ENCODE peak calls at places on chromosomes 13 and 19, in nine cellular contexts. V is OCI-LY7, R is left ventricle myocardium inferior, C is SK-N-SH, L is stomach, B is heart left ventricle, F is transverse colon, M is lung, O is small intestine. I is an unnamed sample.

GRCh38 chr19:17950310-17951150 is 16.4 kb upstream of the KCNN1 start:
- DNase-seq in C (no peak), R (peak; percentile 16), B (no peak), V (no peak), F (no peak), L (no peak), M (no peak), O (no peak), I (no peak)

GRCh38 chr19:30293051-30293785 is 79.0 kb upstream of the ZNF536 start:
- DNase-seq in B (no peak), R (no peak), F (no peak), L (no peak), C (no peak), M (no peak), O (no peak), V (no peak), I (no peak)

GRCh38 chr19:35090160-35090794 is 25.3 kb upstream of the FXYD3 start:
- DNase-seq in M (peak; percentile 68), O (peak; percentile 49), C (peak; percentile 90), V (peak; percentile 84), F (peak; percentile 58), L (peak; percentile 69), R (no peak), B (no peak), I (peak; percentile 68)

GRCh38 chr19:10114651-10115391 is 3.3 kb downstream of the P2RY11 start:
- DNase-seq in F (no peak), V (no peak), C (peak; percentile 43), O (no peak), B (no peak), M (no peak), R (no peak), L (no peak), I (no peak)

GRCh38 chr19:41355035-41355434 is 1.3 kb upstream of the TGFB1 start:
- DNase-seq in L (no peak), B (no peak), V (no peak), O (no peak), F (no peak), M (no peak), R (no peak), C (no peak), I (no peak)

GRCh38 chr13:68523838-68524424 is 1293.8 kb upstream of the PCDH9 start:
- DNase-seq in F (no peak), R (no peak), B (peak; percentile 56), O (no peak), C (no peak), V (no peak), L (no peak), M (no peak), I (no peak)

GRCh38 chr19:4518345-4519171 is at the start of gene PLIN4:
- DNase-seq in R (peak; percentile 85), L (peak; percentile 89), F (peak; percentile 60), O (no peak), C (no peak), M (no peak), B (peak; percentile 88), V (no peak), I (no peak)

GRCh38 chr13:113816925-113817859 is 46.7 kb downstream of the GAS6 start:
- DNase-seq in O (peak; percentile 83), V (peak; percentile 83), R (peak; percentile 88), B (peak; percentile 88), M (peak; percentile 83), C (peak; percentile 91), L (peak; percentile 97), F (peak; percentile 94), I (peak; percentile 90)

GRCh38 chr13:48188129-48188528 is 44.9 kb upstream of the ITM2B start:
- DNase-seq in B (no peak), V (no peak), F (no peak), L (no peak), M (no peak), R (no peak), O (no peak), C (no peak), I (no peak)

GRCh38 chr13:113550453-113550852 is 34.1 kb upstream of the TFDP1 start:
- DNase-seq in O (no peak), V (no peak), L (no peak), M (no peak), B (no peak), R (no peak), F (peak; percentile 0), C (no peak), I (peak; percentile 6)

GRCh38 chr13:48636550-48636949 is 17.2 kb upstream of the CYSLTR2 start:
- DNase-seq in R (no peak), C (no peak), V (no peak), O (no peak), M (no peak), F (no peak), B (no peak), L (no peak), I (no peak)

GRCh38 chr13:97976551-97977375 is 23.3 kb downstream of the IPO5 start:
- DNase-seq in L (no peak), R (no peak), M (no peak), C (peak; percentile 75), V (peak; percentile 8), B (peak; percentile 64), O (no peak), F (peak; percentile 16), I (peak; percentile 24)

GRCh38 chr19:19151418-19151817 is 13.1 kb upstream of the TMEM161A start:
- DNase-seq in L (no peak), B (no peak), F (peak; percentile 45), R (no peak), V (no peak), O (no peak), C (no peak), M (no peak), I (no peak)

GRCh38 chr19:4671182-4671851 is 1.2 kb upstream of the MYDGF start:
- DNase-seq in C (no peak), L (no peak), O (no peak), F (no peak), M (no peak), V (no peak), B (no peak), R (no peak), I (no peak)

GRCh38 chr19:15113245-15114152 is 6.3 kb downstream of the SYDE1 start:
- DNase-seq in M (no peak), L (no peak), R (no peak), F (no peak), C (peak; percentile 48), B (peak; percentile 68), V (no peak), O (no peak), I (no peak)

GRCh38 chr13:110683203-110683883 is 22.6 kb downstream of the CARS2 start:
- DNase-seq in O (peak; percentile 36), L (no peak), R (no peak), C (no peak), B (no peak), F (no peak), M (no peak), V (no peak), I (no peak)
- H3K36me3 ChIP-seq in O (peaks cover 11% of the 10 kb centered on the region), L (peaks cover 94% of the 10 kb centered on the region), R (peaks cover 77% of the 10 kb centered on the region), C (peaks cover 54% of the 10 kb centered on the region), B (peaks cover 83% of the 10 kb centered on the region), F (peaks cover 13% of the 10 kb centered on the region), M (peaks cover 18% of the 10 kb centered on the region), V (peaks cover 53% of the 10 kb centered on the region), I (peaks cover 4% of the 10 kb centered on the region)

DNA sequence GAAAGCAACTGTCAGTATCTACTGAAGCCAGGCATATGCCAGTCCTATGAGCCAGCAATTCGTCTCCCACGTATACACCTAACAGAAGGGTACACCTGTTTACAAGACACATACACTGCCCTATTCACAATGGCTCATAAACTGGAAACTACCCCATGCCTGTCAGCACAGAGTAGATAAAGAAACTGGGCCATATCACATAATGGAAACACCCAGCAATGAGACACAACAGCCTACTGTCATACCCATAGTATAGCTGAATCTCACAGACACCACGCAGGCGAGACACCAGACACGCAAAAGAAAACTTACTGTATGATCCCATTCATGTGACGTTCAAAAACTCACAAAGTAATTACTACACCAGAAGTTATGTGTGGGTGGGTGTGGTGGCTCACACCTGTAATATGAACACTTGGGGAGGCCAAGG is 15.7 kb downstream of the NOSIP start:
- DNase-seq in O (peak; percentile 71), R (no peak), F (peak; percentile 54), V (no peak), C (no peak), B (no peak), M (no peak), L (no peak), I (peak; percentile 67)
- H3K27ac ChIP-seq in O (peak overlapping the region; percentile 85), R (peak overlapping the region; percentile 66), F (peak overlapping the region; percentile 92), V (no peak overlapping the region), C (no peak overlapping the region), B (peak overlapping the region; percentile 55), M (no peak overlapping the region), L (peak overlapping the region; percentile 2), I (peak overlapping the region; percentile 93)

DNA sequence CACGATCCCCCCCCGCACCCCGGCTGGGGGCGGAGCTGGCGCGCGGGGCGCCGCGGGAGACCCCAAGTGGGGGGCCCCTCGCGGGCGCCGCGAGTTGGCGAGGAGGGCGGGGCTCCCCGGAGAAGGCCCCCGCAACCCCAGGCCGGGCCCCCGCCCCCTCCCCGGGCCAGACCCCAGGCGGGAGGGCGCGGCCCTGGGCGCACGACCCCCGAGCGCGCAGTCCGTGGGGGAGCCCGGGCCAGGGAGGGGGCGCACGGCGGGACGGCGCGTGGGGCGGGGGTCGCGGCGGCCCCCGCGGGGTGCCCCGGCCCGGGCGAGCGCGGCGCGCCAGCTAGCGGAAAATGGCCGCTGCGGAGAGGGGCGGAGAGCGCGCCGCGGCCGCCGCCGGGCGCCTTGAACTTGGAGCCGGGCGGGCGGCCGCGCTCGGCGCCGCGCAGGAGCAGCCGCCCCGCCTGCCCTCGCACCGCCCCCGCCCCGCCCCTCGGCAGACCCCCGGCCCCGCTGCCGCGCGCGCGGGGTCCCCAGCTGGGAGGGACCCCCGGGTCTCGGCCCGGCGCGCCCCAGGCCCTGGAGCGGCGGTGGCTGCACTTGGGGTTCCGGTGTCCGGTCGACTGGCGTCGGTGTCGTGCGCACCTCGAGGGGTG is 6.4 kb upstream of the NFIC start:
- DNase-seq in M (no peak), C (peak; percentile 87), F (no peak), L (no peak), O (no peak), B (peak; percentile 69), V (peak; percentile 21), R (no peak), I (no peak)
- H3K4me3 ChIP-seq in M (peak overlapping the region; percentile 83), C (peak overlapping the region; percentile 76), F (peak overlapping the region; percentile 91), L (peak overlapping the region; percentile 86), O (peak overlapping the region; percentile 100), B (peak overlapping the region; percentile 99), V (peak overlapping the region; percentile 73), R (peak overlapping the region; percentile 97), I (peak overlapping the region; percentile 83)

GRCh38 chr13:36084131-36084530 is 47.1 kb downstream of the DCLK1 start:
- DNase-seq in C (no peak), R (no peak), B (no peak), M (no peak), F (no peak), O (no peak), L (no peak), V (no peak), I (no peak)

GRCh38 chr13:36088001-36088400 is 43.2 kb downstream of the DCLK1 start:
- DNase-seq in L (no peak), O (no peak), B (no peak), C (no peak), V (no peak), M (no peak), R (no peak), F (no peak), I (no peak)

GRCh38 chr13:36086117-36086516 is 45.1 kb downstream of the DCLK1 start:
- DNase-seq in M (no peak), L (no peak), O (no peak), R (no peak), F (no peak), B (no peak), V (no peak), C (peak; percentile 40), I (no peak)

GRCh38 chr13:36082396-36082795 is 48.8 kb downstream of the DCLK1 start:
- DNase-seq in M (no peak), R (no peak), C (no peak), O (no peak), B (no peak), L (no peak), V (no peak), F (no peak), I (no peak)

GRCh38 chr13:36082806-36083205 is 48.4 kb downstream of the DCLK1 start:
- DNase-seq in C (no peak), V (no peak), O (no peak), M (no peak), F (no peak), R (no peak), B (no peak), L (no peak), I (no peak)
- H3K36me3 ChIP-seq in C (no peaks in the 10 kb centered on the region), V (no peaks in the 10 kb centered on the region), O (no peaks in the 10 kb centered on the region), M (no peaks in the 10 kb centered on the region), F (no peaks in the 10 kb centered on the region), R (no peaks in the 10 kb centered on the region), B (no peaks in the 10 kb centered on the region), L (no peaks in the 10 kb centered on the region), I (no peaks in the 10 kb centered on the region)